ENCODE peak calls at places on chromosomes 11 and 22, in eight cellular contexts. One of them, this sample, is unnamed.

GRCh38 chr22:45105281-45105700 is 58.4 kb upstream of the NUP50 start:
- DNase-seq in GM10248: no peak
- DNase-seq in non-pigmented ciliary epithelial cell: peak; percentile 82
- DNase-seq in T-helper 9 cell: no peak
- DNase-seq in Panc1: peak; percentile 55
- DNase-seq in bronchial epithelial cell: peak; percentile 74
- DNase-seq in HTR-8/SVneo: no peak
- DNase-seq in cardiac fibroblast: peak; percentile 99
- DNase-seq in this sample: no peak

GRCh38 chr22:49992921-49993648 is 19.5 kb downstream of the IL17REL start:
- DNase-seq in non-pigmented ciliary epithelial cell: no peak
- DNase-seq in Panc1: no peak
- DNase-seq in GM10248: peak; percentile 88
- DNase-seq in T-helper 9 cell: peak; percentile 52
- DNase-seq in bronchial epithelial cell: peak; percentile 27
- DNase-seq in cardiac fibroblast: peak; percentile 60
- DNase-seq in HTR-8/SVneo: no peak
- DNase-seq in this sample: peak; percentile 57

GRCh38 chr22:35454416-35455054 is 54.6 kb downstream of the MCM5 start:
- DNase-seq in cardiac fibroblast: no peak
- DNase-seq in HTR-8/SVneo: no peak
- DNase-seq in non-pigmented ciliary epithelial cell: no peak
- DNase-seq in Panc1: no peak
- DNase-seq in T-helper 9 cell: no peak
- DNase-seq in bronchial epithelial cell: no peak
- DNase-seq in GM10248: no peak
- DNase-seq in this sample: no peak

GRCh38 chr11:80443177-80443576 is 1002.3 kb upstream of the TENM4 start:
- DNase-seq in GM10248: no peak
- DNase-seq in bronchial epithelial cell: peak; percentile 90
- DNase-seq in HTR-8/SVneo: no peak
- DNase-seq in cardiac fibroblast: peak; percentile 0
- DNase-seq in Panc1: no peak
- DNase-seq in T-helper 9 cell: no peak
- DNase-seq in non-pigmented ciliary epithelial cell: peak; percentile 15
- DNase-seq in this sample: no peak

GRCh38 chr11:118003021-118003423 is 16.8 kb downstream of the IL10RA start:
- DNase-seq in non-pigmented ciliary epithelial cell: no peak
- DNase-seq in Panc1: no peak
- DNase-seq in cardiac fibroblast: no peak
- DNase-seq in bronchial epithelial cell: peak; percentile 37
- DNase-seq in HTR-8/SVneo: no peak
- DNase-seq in GM10248: no peak
- DNase-seq in T-helper 9 cell: no peak
- DNase-seq in this sample: no peak

GRCh38 chr11:15896026-15896425 is 460.3 kb downstream of the SOX6 start:
- DNase-seq in non-pigmented ciliary epithelial cell: no peak
- DNase-seq in bronchial epithelial cell: no peak
- DNase-seq in cardiac fibroblast: no peak
- DNase-seq in T-helper 9 cell: no peak
- DNase-seq in GM10248: no peak
- DNase-seq in HTR-8/SVneo: no peak
- DNase-seq in Panc1: no peak
- DNase-seq in this sample: no peak

GRCh38 chr11:121420398-121420797 is 31.7 kb upstream of the SORL1 start:
- DNase-seq in Panc1: no peak
- DNase-seq in T-helper 9 cell: no peak
- DNase-seq in cardiac fibroblast: no peak
- DNase-seq in GM10248: no peak
- DNase-seq in HTR-8/SVneo: no peak
- DNase-seq in non-pigmented ciliary epithelial cell: no peak
- DNase-seq in bronchial epithelial cell: no peak
- DNase-seq in this sample: no peak

GRCh38 chr11:78961186-78961782 is 386.6 kb upstream of the NARS2 start:
- DNase-seq in Panc1: no peak
- DNase-seq in T-helper 9 cell: no peak
- DNase-seq in HTR-8/SVneo: no peak
- DNase-seq in non-pigmented ciliary epithelial cell: no peak
- DNase-seq in bronchial epithelial cell: peak; percentile 85
- DNase-seq in cardiac fibroblast: peak; percentile 47
- DNase-seq in GM10248: no peak
- DNase-seq in this sample: no peak

GRCh38 chr22:48072777-48073176 is 1310.3 kb downstream of the TBC1D22A start:
- DNase-seq in bronchial epithelial cell: no peak
- DNase-seq in T-helper 9 cell: no peak
- DNase-seq in Panc1: no peak
- DNase-seq in non-pigmented ciliary epithelial cell: no peak
- DNase-seq in HTR-8/SVneo: no peak
- DNase-seq in GM10248: no peak
- DNase-seq in cardiac fibroblast: no peak
- DNase-seq in this sample: no peak

GRCh38 chr11:113888848-113889247 is 13.5 kb upstream of the USP28 start:
- DNase-seq in Panc1: no peak
- DNase-seq in cardiac fibroblast: no peak
- DNase-seq in non-pigmented ciliary epithelial cell: no peak
- DNase-seq in T-helper 9 cell: no peak
- DNase-seq in HTR-8/SVneo: no peak
- DNase-seq in GM10248: no peak
- DNase-seq in bronchial epithelial cell: no peak
- DNase-seq in this sample: no peak

GRCh38 chr11:12523180-12523924 is 146.0 kb downstream of the PARVA start:
- DNase-seq in T-helper 9 cell: no peak
- DNase-seq in HTR-8/SVneo: no peak
- DNase-seq in non-pigmented ciliary epithelial cell: no peak
- DNase-seq in cardiac fibroblast: no peak
- DNase-seq in Panc1: no peak
- DNase-seq in GM10248: no peak
- DNase-seq in bronchial epithelial cell: no peak
- DNase-seq in this sample: no peak

GRCh38 chr11:36354221-36355003 is 58.3 kb downstream of the PRR5L start:
- DNase-seq in non-pigmented ciliary epithelial cell: no peak
- DNase-seq in HTR-8/SVneo: peak; percentile 35
- DNase-seq in T-helper 9 cell: no peak
- DNase-seq in bronchial epithelial cell: peak; percentile 65
- DNase-seq in Panc1: no peak
- DNase-seq in GM10248: peak; percentile 57
- DNase-seq in cardiac fibroblast: peak; percentile 76
- DNase-seq in this sample: no peak

GRCh38 chr11:61716478-61717285 is 35.8 kb upstream of the MYRF start:
- DNase-seq in T-helper 9 cell: no peak
- DNase-seq in cardiac fibroblast: no peak
- DNase-seq in GM10248: no peak
- DNase-seq in HTR-8/SVneo: no peak
- DNase-seq in non-pigmented ciliary epithelial cell: no peak
- DNase-seq in Panc1: no peak
- DNase-seq in bronchial epithelial cell: no peak
- DNase-seq in this sample: no peak

GRCh38 chr22:23274146-23274526 is 93.8 kb downstream of the BCR start:
- DNase-seq in HTR-8/SVneo: no peak
- DNase-seq in T-helper 9 cell: no peak
- DNase-seq in bronchial epithelial cell: no peak
- DNase-seq in Panc1: no peak
- DNase-seq in non-pigmented ciliary epithelial cell: no peak
- DNase-seq in GM10248: no peak
- DNase-seq in cardiac fibroblast: no peak
- DNase-seq in this sample: no peak

GRCh38 chr11:13826505-13827278 is 135.8 kb upstream of the SPON1 start:
- DNase-seq in non-pigmented ciliary epithelial cell: no peak
- DNase-seq in cardiac fibroblast: no peak
- DNase-seq in bronchial epithelial cell: peak; percentile 83
- DNase-seq in GM10248: no peak
- DNase-seq in Panc1: no peak
- DNase-seq in T-helper 9 cell: no peak
- DNase-seq in HTR-8/SVneo: no peak
- DNase-seq in this sample: no peak

GRCh38 chr11:64867748-64868462 is 10.5 kb downstream of the EHD1 start:
- DNase-seq in GM10248: no peak
- DNase-seq in cardiac fibroblast: peak; percentile 42
- DNase-seq in non-pigmented ciliary epithelial cell: no peak
- DNase-seq in HTR-8/SVneo: no peak
- DNase-seq in bronchial epithelial cell: peak; percentile 82
- DNase-seq in Panc1: no peak
- DNase-seq in T-helper 9 cell: no peak
- DNase-seq in this sample: no peak

GRCh38 chr22:37633693-37634504 is 5.6 kb upstream of the SH3BP1 start:
- DNase-seq in bronchial epithelial cell: no peak
- DNase-seq in Panc1: no peak
- DNase-seq in HTR-8/SVneo: no peak
- DNase-seq in GM10248: peak; percentile 92
- DNase-seq in T-helper 9 cell: no peak
- DNase-seq in cardiac fibroblast: peak; percentile 69
- DNase-seq in non-pigmented ciliary epithelial cell: peak; percentile 56
- DNase-seq in this sample: no peak

GRCh38 chr11:119185916-119186634 is 800 bp downstream of the NHERF4 start:
- DNase-seq in HTR-8/SVneo: no peak
- DNase-seq in GM10248: no peak
- DNase-seq in bronchial epithelial cell: no peak
- DNase-seq in cardiac fibroblast: no peak
- DNase-seq in Panc1: no peak
- DNase-seq in non-pigmented ciliary epithelial cell: no peak
- DNase-seq in T-helper 9 cell: no peak
- DNase-seq in this sample: no peak

GRCh38 chr11:42012261-42012660 is 552.8 kb upstream of the LRRC4C start:
- DNase-seq in HTR-8/SVneo: no peak
- DNase-seq in non-pigmented ciliary epithelial cell: no peak
- DNase-seq in GM10248: no peak
- DNase-seq in bronchial epithelial cell: no peak
- DNase-seq in cardiac fibroblast: no peak
- DNase-seq in T-helper 9 cell: no peak
- DNase-seq in Panc1: no peak
- DNase-seq in this sample: no peak

GRCh38 chr11:65919151-65920034 is at the start of gene DRAP1:
- DNase-seq in bronchial epithelial cell: peak; percentile 84
- DNase-seq in non-pigmented ciliary epithelial cell: peak; percentile 84
- DNase-seq in Panc1: no peak
- DNase-seq in HTR-8/SVneo: peak; percentile 98
- DNase-seq in T-helper 9 cell: peak; percentile 100
- DNase-seq in cardiac fibroblast: peak; percentile 99
- DNase-seq in GM10248: peak; percentile 100
- DNase-seq in this sample: peak; percentile 98

GRCh38 chr11:76888989-76889388 is 28.3 kb downstream of the ACER3 start:
- DNase-seq in non-pigmented ciliary epithelial cell: peak; percentile 49
- DNase-seq in Panc1: no peak
- DNase-seq in T-helper 9 cell: no peak
- DNase-seq in GM10248: no peak
- DNase-seq in cardiac fibroblast: no peak
- DNase-seq in HTR-8/SVneo: no peak
- DNase-seq in bronchial epithelial cell: no peak
- DNase-seq in this sample: no peak

GRCh38 chr11:128022007-128022368 is 565.4 kb downstream of the ETS1 start:
- DNase-seq in GM10248: no peak
- DNase-seq in Panc1: no peak
- DNase-seq in HTR-8/SVneo: no peak
- DNase-seq in T-helper 9 cell: no peak
- DNase-seq in cardiac fibroblast: peak; percentile 81
- DNase-seq in bronchial epithelial cell: peak; percentile 78
- DNase-seq in non-pigmented ciliary epithelial cell: no peak
- DNase-seq in this sample: no peak

GRCh38 chr11:5674391-5674790 is 10.5 kb downstream of the TRIM5 start:
- DNase-seq in Panc1: no peak
- DNase-seq in cardiac fibroblast: no peak
- DNase-seq in GM10248: no peak
- DNase-seq in T-helper 9 cell: no peak
- DNase-seq in non-pigmented ciliary epithelial cell: no peak
- DNase-seq in bronchial epithelial cell: no peak
- DNase-seq in HTR-8/SVneo: no peak
- DNase-seq in this sample: no peak

GRCh38 chr11:115324569-115325432 is 179.4 kb downstream of the CADM1 start:
- DNase-seq in HTR-8/SVneo: peak; percentile 41
- DNase-seq in bronchial epithelial cell: peak; percentile 60
- DNase-seq in cardiac fibroblast: peak; percentile 50
- DNase-seq in non-pigmented ciliary epithelial cell: no peak
- DNase-seq in GM10248: peak; percentile 44
- DNase-seq in T-helper 9 cell: no peak
- DNase-seq in Panc1: peak; percentile 51
- DNase-seq in this sample: no peak

GRCh38 chr22:28774378-28774777 is 1.9 kb downstream of the CCDC117 start:
- DNase-seq in non-pigmented ciliary epithelial cell: no peak
- DNase-seq in bronchial epithelial cell: no peak
- DNase-seq in Panc1: no peak
- DNase-seq in GM10248: no peak
- DNase-seq in HTR-8/SVneo: no peak
- DNase-seq in cardiac fibroblast: no peak
- DNase-seq in T-helper 9 cell: no peak
- DNase-seq in this sample: no peak

GRCh38 chr11:74397531-74398243 is 546 bp downstream of the PGM2L1 start:
- DNase-seq in Panc1: no peak
- DNase-seq in non-pigmented ciliary epithelial cell: no peak
- DNase-seq in bronchial epithelial cell: peak; percentile 68
- DNase-seq in GM10248: peak; percentile 28
- DNase-seq in T-helper 9 cell: peak; percentile 24
- DNase-seq in cardiac fibroblast: peak; percentile 36
- DNase-seq in HTR-8/SVneo: peak; percentile 56
- DNase-seq in this sample: no peak

GRCh38 chr11:114066046-114066648 is 6.6 kb downstream of the ZBTB16 start:
- DNase-seq in GM10248: no peak
- DNase-seq in HTR-8/SVneo: no peak
- DNase-seq in Panc1: no peak
- DNase-seq in bronchial epithelial cell: no peak
- DNase-seq in cardiac fibroblast: no peak
- DNase-seq in non-pigmented ciliary epithelial cell: no peak
- DNase-seq in T-helper 9 cell: no peak
- DNase-seq in this sample: no peak

GRCh38 chr11:111064118-111064517 is 181.4 kb upstream of the POU2AF2 start:
- DNase-seq in bronchial epithelial cell: no peak
- DNase-seq in T-helper 9 cell: no peak
- DNase-seq in Panc1: no peak
- DNase-seq in non-pigmented ciliary epithelial cell: peak; percentile 41
- DNase-seq in GM10248: no peak
- DNase-seq in HTR-8/SVneo: no peak
- DNase-seq in cardiac fibroblast: peak; percentile 82
- DNase-seq in this sample: no peak

GRCh38 chr11:405323-405975 is 9.3 kb downstream of the SIGIRR start:
- DNase-seq in non-pigmented ciliary epithelial cell: no peak
- DNase-seq in GM10248: no peak
- DNase-seq in Panc1: no peak
- DNase-seq in HTR-8/SVneo: no peak
- DNase-seq in T-helper 9 cell: no peak
- DNase-seq in bronchial epithelial cell: no peak
- DNase-seq in cardiac fibroblast: no peak
- DNase-seq in this sample: no peak

GRCh38 chr11:112223125-112223524 is 3.1 kb upstream of the PTS start:
- DNase-seq in HTR-8/SVneo: no peak
- DNase-seq in Panc1: no peak
- DNase-seq in GM10248: no peak
- DNase-seq in T-helper 9 cell: no peak
- DNase-seq in non-pigmented ciliary epithelial cell: no peak
- DNase-seq in bronchial epithelial cell: peak; percentile 80
- DNase-seq in cardiac fibroblast: peak; percentile 36
- DNase-seq in this sample: no peak

GRCh38 chr11:69292221-69292648 is 1.7 kb upstream of the MYEOV start:
- DNase-seq in bronchial epithelial cell: no peak
- DNase-seq in T-helper 9 cell: peak; percentile 56
- DNase-seq in HTR-8/SVneo: no peak
- DNase-seq in Panc1: no peak
- DNase-seq in cardiac fibroblast: peak; percentile 49
- DNase-seq in GM10248: no peak
- DNase-seq in non-pigmented ciliary epithelial cell: no peak
- DNase-seq in this sample: peak; percentile 36

GRCh38 chr11:68414457-68415221 is 45.9 kb upstream of the PPP6R3 start:
- DNase-seq in non-pigmented ciliary epithelial cell: no peak
- DNase-seq in GM10248: no peak
- DNase-seq in bronchial epithelial cell: no peak
- DNase-seq in Panc1: no peak
- DNase-seq in HTR-8/SVneo: no peak
- DNase-seq in T-helper 9 cell: no peak
- DNase-seq in cardiac fibroblast: no peak
- DNase-seq in this sample: no peak

GRCh38 chr11:3962406-3962840 is 107.0 kb downstream of the STIM1 start:
- DNase-seq in GM10248: no peak
- DNase-seq in bronchial epithelial cell: no peak
- DNase-seq in Panc1: no peak
- DNase-seq in T-helper 9 cell: no peak
- DNase-seq in HTR-8/SVneo: no peak
- DNase-seq in non-pigmented ciliary epithelial cell: no peak
- DNase-seq in cardiac fibroblast: peak; percentile 65
- DNase-seq in this sample: no peak

GRCh38 chr11:2912498-2912897 is 16.7 kb downstream of the PHLDA2 start:
- DNase-seq in bronchial epithelial cell: peak; percentile 94
- DNase-seq in non-pigmented ciliary epithelial cell: no peak
- DNase-seq in GM10248: no peak
- DNase-seq in cardiac fibroblast: peak; percentile 68
- DNase-seq in T-helper 9 cell: no peak
- DNase-seq in Panc1: no peak
- DNase-seq in HTR-8/SVneo: peak; percentile 90
- DNase-seq in this sample: no peak